ENCODE peak calls at places on chromosomes 7 and 10, in six cellular contexts. N, E, I, K, V and L are unnamed samples.
A peak's percentile ranks its signal among the peaks of the same experiment; 100 is the strongest.

GRCh38 chr10:8130973-8131911 is 76.8 kb downstream of the GATA3 start:
- DNase-seq in N (no peak), E (peak; percentile 36), I (no peak), K (no peak), V (no peak), L (no peak)

GRCh38 chr10:61888744-61889143 is 12.8 kb upstream of the ARID5B start:
- DNase-seq in N (no peak), E (no peak), I (no peak), K (no peak), V (no peak), L (no peak)

GRCh38 chr10:3485287-3485686 is 299.7 kb downstream of the KLF6 start:
- DNase-seq in N (no peak), E (no peak), I (no peak), K (no peak), V (no peak), L (no peak)

GRCh38 chr7:140928491-140929309 is 4.0 kb upstream of the BRAF start:
- DNase-seq in N (no peak), E (no peak), I (no peak), K (no peak), V (no peak), L (no peak)

GRCh38 chr10:107623292-107623691 is 458.8 kb upstream of the SORCS1 start:
- DNase-seq in N (no peak), E (no peak), I (no peak), K (no peak), V (no peak), L (no peak)

GRCh38 chr10:499991-500390 is 189.5 kb downstream of the DIP2C start:
- DNase-seq in N (peak; percentile 32), E (no peak), I (no peak), K (no peak), V (no peak), L (no peak)

GRCh38 chr7:156610601-156611000 is 30.0 kb upstream of the RNF32 start:
- DNase-seq in N (no peak), E (no peak), I (no peak), K (no peak), V (no peak), L (no peak)

GRCh38 chr7:139036901-139037300 is 1.1 kb upstream of the ZC3HAV1L start:
- DNase-seq in N (no peak), E (no peak), I (no peak), K (no peak), V (no peak), L (no peak)

GRCh38 chr10:48804740-48805182 is 120.1 kb downstream of the WDFY4 start:
- DNase-seq in N (no peak), E (no peak), I (no peak), K (no peak), V (no peak), L (no peak)

GRCh38 chr7:136064098-136064497 is 86.9 kb upstream of the MTPN start:
- DNase-seq in N (no peak), E (no peak), I (no peak), K (no peak), V (no peak), L (no peak)

GRCh38 chr7:152640829-152641228 is 35.1 kb downstream of the XRCC2 start:
- DNase-seq in N (no peak), E (no peak), I (no peak), K (no peak), V (no peak), L (no peak)

GRCh38 chr10:122894261-122894944 is 15.0 kb upstream of the FAM24B start:
- DNase-seq in N (no peak), E (peak; percentile 20), I (no peak), K (no peak), V (no peak), L (no peak)

GRCh38 chr7:112571852-112572607 is 91.2 kb downstream of the LSMEM1 start:
- DNase-seq in N (no peak), E (no peak), I (peak; percentile 53), K (no peak), V (no peak), L (no peak)

GRCh38 chr10:124651402-124651887 is 92.7 kb downstream of the FAM53B start:
- DNase-seq in N (no peak), E (no peak), I (no peak), K (no peak), V (no peak), L (no peak)

GRCh38 chr10:124650820-124651401 is 93.3 kb downstream of the FAM53B start:
- DNase-seq in N (no peak), E (no peak), I (no peak), K (no peak), V (no peak), L (peak; percentile 57)

GRCh38 chr10:124648738-124649137 is 95.4 kb downstream of the FAM53B start:
- DNase-seq in N (peak; percentile 74), E (peak; percentile 91), I (peak; percentile 55), K (peak; percentile 82), V (no peak), L (peak; percentile 58)

GRCh38 chr10:124649209-124649608 is 95.0 kb downstream of the FAM53B start:
- DNase-seq in N (no peak), E (no peak), I (no peak), K (peak; percentile 59), V (no peak), L (no peak)

DNA sequence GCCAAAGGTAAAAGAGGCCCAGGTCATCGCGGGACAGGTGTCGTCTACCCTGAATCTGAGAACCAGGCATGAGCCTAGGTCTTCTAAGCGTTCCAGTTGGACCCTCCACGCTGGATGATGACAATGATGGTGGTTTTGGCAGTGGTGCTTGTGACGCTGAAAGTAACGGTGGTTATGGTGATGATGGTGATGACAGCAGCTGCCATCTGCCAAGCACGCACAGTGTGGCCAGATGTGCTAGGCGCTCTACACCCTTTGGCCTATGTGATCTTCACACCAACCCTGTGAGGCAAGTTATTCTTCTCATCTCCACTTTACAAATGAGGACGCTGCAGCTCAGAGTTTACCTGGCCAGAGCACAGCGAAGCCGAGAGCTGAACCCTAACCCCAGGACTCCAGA is 93.9 kb downstream of the FAM53B start:
- DNase-seq in N (no peak), E (no peak), I (no peak), K (no peak), V (no peak), L (no peak)
- H3K36me3 ChIP-seq in N (no peaks in the 10 kb centered on the region), E (no peaks in the 10 kb centered on the region), I (no peaks in the 10 kb centered on the region), K (no peaks in the 10 kb centered on the region), V (peaks cover 16% of the 10 kb centered on the region), L (peaks cover 2% of the 10 kb centered on the region)

GRCh38 chr10:89309646-89310045 is 7.8 kb downstream of the IFIT2 start:
- DNase-seq in N (no peak), E (no peak), I (no peak), K (no peak), V (no peak), L (no peak)

GRCh38 chr10:89310092-89310886 is 8.4 kb downstream of the IFIT2 start:
- DNase-seq in N (no peak), E (no peak), I (no peak), K (no peak), V (no peak), L (no peak)

GRCh38 chr10:89312973-89313372 is 11.1 kb downstream of the IFIT2 start:
- DNase-seq in N (no peak), E (no peak), I (no peak), K (no peak), V (no peak), L (no peak)

GRCh38 chr10:89314676-89315075 is 12.8 kb downstream of the IFIT2 start:
- DNase-seq in N (no peak), E (no peak), I (no peak), K (no peak), V (no peak), L (no peak)
- H3K36me3 ChIP-seq in N (no peaks in the 10 kb centered on the region), E (no peaks in the 10 kb centered on the region), I (no peaks in the 10 kb centered on the region), K (no peaks in the 10 kb centered on the region), V (no peaks in the 10 kb centered on the region), L (no peaks in the 10 kb centered on the region)

DNA sequence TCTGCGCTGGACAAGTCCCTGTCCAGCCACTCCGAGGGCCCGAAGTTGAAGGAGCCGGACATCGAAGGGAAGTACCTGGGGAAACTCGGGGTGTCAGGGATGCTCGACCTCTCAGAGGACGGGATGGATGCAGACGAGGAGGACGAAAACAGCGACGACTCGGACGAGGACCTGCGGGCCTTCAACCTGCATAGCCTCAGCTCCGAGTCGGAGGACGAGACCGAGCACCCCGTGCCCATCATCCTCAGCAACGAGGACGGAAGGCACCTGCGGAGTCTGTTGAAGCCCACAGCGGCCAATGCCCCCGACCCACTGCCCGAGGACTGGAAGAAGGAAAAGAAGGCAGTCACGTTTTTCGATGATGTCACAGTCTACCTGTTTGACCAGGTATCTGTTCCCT is 17.1 kb upstream of the BHLHA15 start:
- DNase-seq in N (no peak), E (no peak), I (no peak), K (no peak), V (no peak), L (no peak)
- H3K36me3 ChIP-seq in N (peaks cover 62% of the 10 kb centered on the region), E (no peaks in the 10 kb centered on the region), I (peaks cover 17% of the 10 kb centered on the region), K (peaks cover 69% of the 10 kb centered on the region), V (peaks cover 69% of the 10 kb centered on the region), L (peaks cover 24% of the 10 kb centered on the region)

DNA sequence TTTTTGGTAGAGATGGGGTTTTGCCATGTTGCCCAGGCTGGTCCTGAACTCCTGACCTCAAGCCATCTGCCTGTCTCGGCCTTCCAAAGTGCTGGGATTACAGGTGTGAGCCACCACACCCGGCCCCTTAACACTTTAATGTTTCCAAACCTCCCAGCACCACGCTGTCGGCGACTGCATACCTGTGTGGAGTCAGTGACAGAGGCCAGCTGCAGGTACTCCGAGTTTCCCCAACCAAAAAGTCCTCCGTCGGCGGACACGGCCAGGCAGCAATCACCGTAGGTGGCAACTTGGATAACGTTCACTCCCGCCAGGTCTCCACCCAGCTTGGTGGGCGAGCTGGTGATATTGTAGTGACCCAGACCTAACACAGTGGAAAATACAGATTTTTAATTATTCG is 15.2 kb downstream of the RCC1L start:
- DNase-seq in N (no peak), E (no peak), I (no peak), K (no peak), V (no peak), L (no peak)
- H3K36me3 ChIP-seq in N (peaks cover 99% of the 10 kb centered on the region), E (peaks cover 4% of the 10 kb centered on the region), I (peaks cover 22% of the 10 kb centered on the region), K (peaks cover 91% of the 10 kb centered on the region), V (peaks cover 97% of the 10 kb centered on the region), L (peaks cover 94% of the 10 kb centered on the region)